ENCODE peak calls at places on chromosome 5, in nine cellular contexts. J, E, M, B, C, K, F, R and Q are unnamed samples.

GRCh38 chr5:124524552-124525232 is 221.7 kb downstream of the ZNF608 start:
- DNase-seq in F (peak; percentile 21), E (no peak), J (no peak), M (no peak), K (no peak), B (no peak), C (no peak), R (no peak), Q (no peak)

GRCh38 chr5:132506094-132506692 is 15.6 kb upstream of the IRF1 start:
- DNase-seq in M (peak; percentile 96), J (no peak), E (no peak), K (peak; percentile 88), F (peak; percentile 56), C (no peak), B (no peak), R (peak; percentile 86), Q (peak; percentile 62)

GRCh38 chr5:103385722-103386121 is 127.2 kb downstream of the MACIR start:
- DNase-seq in R (no peak), E (no peak), C (no peak), F (no peak), K (no peak), B (no peak), J (no peak), M (no peak), Q (no peak)

GRCh38 chr5:95631991-95632675 is 12.2 kb downstream of the GPR150 start:
- DNase-seq in C (no peak), R (peak; percentile 63), K (peak; percentile 28), M (no peak), F (peak; percentile 63), J (no peak), E (no peak), B (no peak), Q (no peak)

GRCh38 chr5:80481019-80481893 is 6.6 kb upstream of the FAM151B start:
- DNase-seq in R (peak; percentile 40), E (no peak), M (no peak), C (no peak), J (no peak), K (peak; percentile 65), F (peak; percentile 72), B (no peak), Q (peak; percentile 21)

GRCh38 chr5:32805966-32806626 is 95.0 kb downstream of the NPR3 start:
- DNase-seq in B (no peak), J (no peak), M (peak; percentile 51), C (no peak), K (peak; percentile 82), E (no peak), F (peak; percentile 23), R (peak; percentile 87), Q (no peak)

GRCh38 chr5:136730426-136730825 is 365.1 kb upstream of the TRPC7 start:
- DNase-seq in J (no peak), K (no peak), M (no peak), B (no peak), F (no peak), R (no peak), E (no peak), C (no peak), Q (no peak)

GRCh38 chr5:73242741-73243140 is 69.7 kb downstream of the TMEM174 start:
- DNase-seq in C (no peak), M (no peak), R (no peak), B (no peak), F (no peak), J (no peak), E (no peak), K (no peak), Q (no peak)

GRCh38 chr5:112379541-112380325 is 39.3 kb downstream of the EPB41L4A start:
- DNase-seq in C (no peak), R (no peak), E (no peak), F (no peak), M (no peak), K (no peak), B (no peak), J (no peak), Q (no peak)

GRCh38 chr5:178194026-178194425 is 6.9 kb upstream of the GMCL2 start:
- DNase-seq in B (no peak), K (no peak), C (no peak), E (no peak), M (no peak), F (no peak), R (no peak), J (no peak), Q (peak; percentile 54)

GRCh38 chr5:126481243-126481642 is 58.0 kb downstream of the GRAMD2B start:
- DNase-seq in R (no peak), F (no peak), M (peak; percentile 55), E (no peak), C (no peak), B (no peak), J (no peak), K (peak; percentile 38), Q (no peak)

GRCh38 chr5:67879619-67880357 is 335.8 kb upstream of the PIK3R1 start:
- DNase-seq in E (no peak), J (no peak), M (no peak), F (no peak), B (no peak), R (peak; percentile 30), C (no peak), K (peak; percentile 60), Q (no peak)

GRCh38 chr5:178249191-178249989 is 16.8 kb upstream of the PHYKPL start:
- DNase-seq in B (no peak), F (no peak), C (no peak), J (no peak), M (no peak), K (peak; percentile 47), R (peak; percentile 83), E (no peak), Q (no peak)

GRCh38 chr5:2140501-2140900 is 257.8 kb upstream of the IRX4 start:
- DNase-seq in C (no peak), K (no peak), M (no peak), B (no peak), R (no peak), F (no peak), J (no peak), E (peak; percentile 67), Q (no peak)

GRCh38 chr5:37490931-37491330 is 111.8 kb downstream of the WDR70 start:
- DNase-seq in J (no peak), R (no peak), E (no peak), C (no peak), F (no peak), B (no peak), M (no peak), K (no peak), Q (no peak)

GRCh38 chr5:32909207-32909606 is 198.1 kb downstream of the NPR3 start:
- DNase-seq in C (no peak), E (no peak), J (no peak), R (peak; percentile 11), F (no peak), B (no peak), K (peak; percentile 9), M (peak; percentile 10), Q (no peak)

GRCh38 chr5:83029912-83030311 is 47.3 kb downstream of the TMEM167A start:
- DNase-seq in B (no peak), F (peak; percentile 26), E (no peak), C (no peak), J (no peak), M (peak; percentile 21), R (peak; percentile 43), K (peak; percentile 63), Q (no peak)

DNA sequence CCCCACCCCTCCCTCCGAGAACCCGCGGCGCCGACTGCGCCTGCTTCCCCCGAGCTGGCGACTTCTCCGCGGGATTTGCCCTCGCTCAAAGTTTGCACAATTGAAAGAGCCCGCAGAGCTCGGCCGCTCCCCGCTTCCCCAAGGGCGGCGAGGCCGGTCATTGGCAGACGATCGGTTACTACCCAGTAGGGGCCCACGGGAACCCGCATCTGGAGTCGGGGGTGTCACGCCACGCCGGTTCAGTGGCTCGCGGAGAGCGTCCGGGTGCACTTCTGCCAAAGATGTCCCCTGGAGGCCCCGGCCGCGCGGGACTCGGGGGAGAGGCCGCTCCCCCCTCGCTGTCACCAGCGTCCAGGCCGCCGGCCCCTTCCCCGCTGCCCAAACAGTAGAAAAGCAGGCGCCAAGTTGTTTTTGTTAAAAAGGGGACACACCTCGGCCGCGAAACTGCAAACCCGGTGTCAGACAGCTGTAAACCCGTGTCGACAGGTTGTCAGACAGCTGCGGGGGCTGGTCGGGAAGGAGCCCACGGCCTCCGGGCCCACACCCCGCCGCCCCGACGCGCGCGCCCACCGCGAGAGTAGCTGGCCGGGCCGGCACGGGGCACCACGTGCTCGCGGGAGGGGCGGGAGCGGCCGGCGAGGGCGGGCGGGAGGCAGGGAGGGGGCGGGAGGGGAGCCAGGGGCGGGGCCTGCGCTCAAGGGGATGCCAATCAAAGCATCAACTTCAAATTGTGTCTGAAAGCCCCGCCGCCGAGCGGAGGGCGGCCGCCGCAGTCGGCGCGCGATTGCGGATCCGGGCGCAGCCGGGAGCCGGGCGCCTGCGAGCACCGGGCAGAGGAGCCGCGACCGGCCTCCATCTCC is at the start of gene IRX1:
- DNase-seq in E (peak; percentile 22), B (peak; percentile 93), M (no peak), F (peak; percentile 62), C (no peak), K (peak; percentile 56), J (peak; percentile 82), R (peak; percentile 64), Q (peak; percentile 96)
- H3K4me3 ChIP-seq in E (peak within 1 kb of the TSS; percentile 59), B (peak within 1 kb of the TSS; percentile 62), M (no peak within 1 kb of the TSS), F (no peak within 1 kb of the TSS), C (no peak within 1 kb of the TSS), K (peak within 1 kb of the TSS; percentile 58), J (peak within 1 kb of the TSS; percentile 41), R (peak within 1 kb of the TSS; percentile 49), Q (peak within 1 kb of the TSS; percentile 37)

GRCh38 chr5:63049935-63050334 is 471.3 kb downstream of the LRRC70 start:
- DNase-seq in M (no peak), J (no peak), E (no peak), F (no peak), C (no peak), B (no peak), R (no peak), K (no peak), Q (no peak)
- H3K4me3 ChIP-seq in M (no peak overlapping the region), J (no peak overlapping the region), E (no peak overlapping the region), F (no peak overlapping the region), C (no peak overlapping the region), B (no peak overlapping the region), R (no peak overlapping the region), K (no peak overlapping the region), Q (no peak overlapping the region)

GRCh38 chr5:138025285-138025684 is 7.6 kb downstream of the FAM13B start:
- DNase-seq in B (no peak), R (no peak), M (no peak), J (no peak), E (no peak), K (no peak), F (no peak), C (no peak), Q (no peak)
- H3K4me3 ChIP-seq in B (no peak overlapping the region), R (no peak overlapping the region), M (no peak overlapping the region), J (no peak overlapping the region), E (no peak overlapping the region), K (no peak overlapping the region), F (no peak overlapping the region), C (no peak overlapping the region), Q (no peak overlapping the region)

GRCh38 chr5:154474957-154475334 is 3.1 kb downstream of the HAND1 start:
- DNase-seq in E (no peak), M (no peak), K (no peak), B (peak; percentile 45), J (no peak), F (peak; percentile 14), R (no peak), C (no peak), Q (no peak)
- H3K4me3 ChIP-seq in E (no peak overlapping the region), M (no peak overlapping the region), K (no peak overlapping the region), B (no peak overlapping the region), J (no peak overlapping the region), F (no peak overlapping the region), R (no peak overlapping the region), C (no peak overlapping the region), Q (no peak overlapping the region)

GRCh38 chr5:54469655-54470054 is 14.2 kb downstream of the HSPB3 start:
- DNase-seq in K (no peak), F (no peak), E (no peak), C (no peak), B (no peak), R (no peak), J (no peak), M (no peak), Q (no peak)
- H3K4me3 ChIP-seq in K (no peak overlapping the region), F (no peak overlapping the region), E (peak overlapping the region; percentile 54), C (no peak overlapping the region), B (no peak overlapping the region), R (peak overlapping the region; percentile 36), J (peak overlapping the region; percentile 27), M (peak overlapping the region; percentile 23), Q (no peak overlapping the region)